ENCODE peak calls at places on chromosomes 7 and 10, in nine cellular contexts. One of them, this sample, is unnamed. For H3K36me3, the result is how much of the 10 kb centered on the place peaks cover.

GRCh38 chr10:80199828-80200227 is 5.5 kb downstream of the ANXA11 start:
- DNase-seq in heart right ventricle: no peak
- DNase-seq in CD8-positive, alpha-beta T cell: no peak
- DNase-seq in cardiac muscle cell: peak
- DNase-seq in uterus: no peak
- DNase-seq in brain microvascular endothelial cell: peak
- DNase-seq in spleen: no peak
- DNase-seq in kidney epithelial cell: no peak
- DNase-seq in K562: no peak
- DNase-seq in this sample: no peak

GRCh38 chr7:129066290-129067131 is 11.6 kb upstream of the TNPO3 start:
- DNase-seq in heart right ventricle: no peak
- DNase-seq in CD8-positive, alpha-beta T cell: no peak
- DNase-seq in cardiac muscle cell: peak
- DNase-seq in uterus: no peak
- DNase-seq in brain microvascular endothelial cell: peak
- DNase-seq in spleen: no peak
- DNase-seq in kidney epithelial cell: peak
- DNase-seq in K562: peak
- DNase-seq in this sample: no peak

GRCh38 chr10:34213193-34213804 is 601.8 kb downstream of the PARD3 start:
- DNase-seq in heart right ventricle: no peak
- DNase-seq in CD8-positive, alpha-beta T cell: no peak
- DNase-seq in cardiac muscle cell: no peak
- DNase-seq in uterus: no peak
- DNase-seq in brain microvascular endothelial cell: no peak
- DNase-seq in spleen: no peak
- DNase-seq in kidney epithelial cell: no peak
- DNase-seq in K562: no peak
- DNase-seq in this sample: no peak

GRCh38 chr10:100081075-100082001 is at the start of gene CPN1:
- DNase-seq in heart right ventricle: no peak
- DNase-seq in CD8-positive, alpha-beta T cell: no peak
- DNase-seq in cardiac muscle cell: no peak
- DNase-seq in uterus: no peak
- DNase-seq in brain microvascular endothelial cell: no peak
- DNase-seq in spleen: no peak
- DNase-seq in kidney epithelial cell: no peak
- DNase-seq in K562: no peak
- DNase-seq in this sample: no peak

GRCh38 chr7:144481863-144482262 is 78.4 kb upstream of the NOBOX start:
- DNase-seq in heart right ventricle: no peak
- DNase-seq in CD8-positive, alpha-beta T cell: no peak
- DNase-seq in cardiac muscle cell: no peak
- DNase-seq in uterus: no peak
- DNase-seq in brain microvascular endothelial cell: no peak
- DNase-seq in spleen: no peak
- DNase-seq in kidney epithelial cell: no peak
- DNase-seq in K562: no peak
- DNase-seq in this sample: no peak

GRCh38 chr7:26637610-26638009 is 226.8 kb downstream of the SKAP2 start:
- DNase-seq in heart right ventricle: no peak
- DNase-seq in CD8-positive, alpha-beta T cell: no peak
- DNase-seq in cardiac muscle cell: no peak
- DNase-seq in uterus: no peak
- DNase-seq in brain microvascular endothelial cell: no peak
- DNase-seq in spleen: no peak
- DNase-seq in kidney epithelial cell: no peak
- DNase-seq in K562: no peak
- DNase-seq in this sample: no peak

GRCh38 chr7:101804642-101805401 is 12.6 kb upstream of the CUX1 start:
- DNase-seq in heart right ventricle: no peak
- DNase-seq in CD8-positive, alpha-beta T cell: no peak
- DNase-seq in cardiac muscle cell: no peak
- DNase-seq in uterus: no peak
- DNase-seq in brain microvascular endothelial cell: no peak
- DNase-seq in spleen: peak
- DNase-seq in kidney epithelial cell: no peak
- DNase-seq in K562: peak
- DNase-seq in this sample: no peak

GRCh38 chr10:94232711-94233383 is 129.9 kb downstream of the NOC3L start:
- DNase-seq in heart right ventricle: no peak
- DNase-seq in CD8-positive, alpha-beta T cell: no peak
- DNase-seq in cardiac muscle cell: no peak
- DNase-seq in uterus: no peak
- DNase-seq in brain microvascular endothelial cell: peak
- DNase-seq in spleen: no peak
- DNase-seq in kidney epithelial cell: no peak
- DNase-seq in K562: no peak
- DNase-seq in this sample: no peak

GRCh38 chr10:105973252-105973877 is 1191.1 kb downstream of the SORCS1 start:
- DNase-seq in heart right ventricle: no peak
- DNase-seq in CD8-positive, alpha-beta T cell: no peak
- DNase-seq in cardiac muscle cell: peak
- DNase-seq in uterus: no peak
- DNase-seq in brain microvascular endothelial cell: no peak
- DNase-seq in spleen: no peak
- DNase-seq in kidney epithelial cell: no peak
- DNase-seq in K562: no peak
- DNase-seq in this sample: no peak

GRCh38 chr10:79018591-79019011 is 50.2 kb upstream of the ZMIZ1 start:
- DNase-seq in heart right ventricle: no peak
- DNase-seq in CD8-positive, alpha-beta T cell: no peak
- DNase-seq in cardiac muscle cell: peak
- DNase-seq in uterus: peak
- DNase-seq in brain microvascular endothelial cell: no peak
- DNase-seq in spleen: peak
- DNase-seq in kidney epithelial cell: no peak
- DNase-seq in K562: no peak
- DNase-seq in this sample: no peak

GRCh38 chr10:11631890-11632587 is 20.6 kb upstream of the USP6NL start:
- DNase-seq in heart right ventricle: no peak
- DNase-seq in CD8-positive, alpha-beta T cell: no peak
- DNase-seq in cardiac muscle cell: no peak
- DNase-seq in uterus: no peak
- DNase-seq in brain microvascular endothelial cell: no peak
- DNase-seq in spleen: peak
- DNase-seq in kidney epithelial cell: no peak
- DNase-seq in K562: no peak
- DNase-seq in this sample: peak

GRCh38 chr7:6235029-6235627 is 37.3 kb downstream of the CYTH3 start:
- DNase-seq in heart right ventricle: no peak
- DNase-seq in CD8-positive, alpha-beta T cell: no peak
- DNase-seq in cardiac muscle cell: no peak
- DNase-seq in uterus: no peak
- DNase-seq in brain microvascular endothelial cell: no peak
- DNase-seq in spleen: no peak
- DNase-seq in kidney epithelial cell: no peak
- DNase-seq in K562: no peak
- DNase-seq in this sample: no peak

GRCh38 chr7:156843157-156843556 is 49.8 kb downstream of the LMBR1 start:
- DNase-seq in heart right ventricle: no peak
- DNase-seq in CD8-positive, alpha-beta T cell: no peak
- DNase-seq in cardiac muscle cell: no peak
- DNase-seq in uterus: no peak
- DNase-seq in brain microvascular endothelial cell: no peak
- DNase-seq in spleen: no peak
- DNase-seq in kidney epithelial cell: no peak
- DNase-seq in K562: no peak
- DNase-seq in this sample: no peak

GRCh38 chr7:18408461-18408860 is 87.1 kb upstream of the HDAC9 start:
- DNase-seq in heart right ventricle: no peak
- DNase-seq in CD8-positive, alpha-beta T cell: no peak
- DNase-seq in cardiac muscle cell: peak
- DNase-seq in uterus: peak
- DNase-seq in brain microvascular endothelial cell: peak
- DNase-seq in spleen: no peak
- DNase-seq in kidney epithelial cell: peak
- DNase-seq in K562: no peak
- DNase-seq in this sample: no peak

GRCh38 chr10:78518224-78518623 is 484.6 kb downstream of the RPS24 start:
- DNase-seq in heart right ventricle: no peak
- DNase-seq in CD8-positive, alpha-beta T cell: no peak
- DNase-seq in cardiac muscle cell: no peak
- DNase-seq in uterus: no peak
- DNase-seq in brain microvascular endothelial cell: no peak
- DNase-seq in spleen: no peak
- DNase-seq in kidney epithelial cell: no peak
- DNase-seq in K562: no peak
- DNase-seq in this sample: no peak

GRCh38 chr7:154767194-154767593 is 235.7 kb downstream of the PAXIP1 start:
- DNase-seq in heart right ventricle: no peak
- DNase-seq in CD8-positive, alpha-beta T cell: no peak
- DNase-seq in cardiac muscle cell: no peak
- DNase-seq in uterus: no peak
- DNase-seq in brain microvascular endothelial cell: no peak
- DNase-seq in spleen: no peak
- DNase-seq in kidney epithelial cell: peak
- DNase-seq in K562: no peak
- DNase-seq in this sample: no peak

GRCh38 chr7:49137978-49138377 is 213.6 kb downstream of the CDC14C start:
- DNase-seq in heart right ventricle: no peak
- DNase-seq in CD8-positive, alpha-beta T cell: no peak
- DNase-seq in cardiac muscle cell: no peak
- DNase-seq in uterus: no peak
- DNase-seq in brain microvascular endothelial cell: no peak
- DNase-seq in spleen: no peak
- DNase-seq in kidney epithelial cell: no peak
- DNase-seq in K562: no peak
- DNase-seq in this sample: no peak

GRCh38 chr7:96899108-96899507 is 106.2 kb upstream of the DLX6 start:
- DNase-seq in heart right ventricle: no peak
- DNase-seq in CD8-positive, alpha-beta T cell: no peak
- DNase-seq in cardiac muscle cell: no peak
- DNase-seq in uterus: no peak
- DNase-seq in brain microvascular endothelial cell: no peak
- DNase-seq in spleen: no peak
- DNase-seq in kidney epithelial cell: no peak
- DNase-seq in K562: no peak
- DNase-seq in this sample: no peak

GRCh38 chr7:96903906-96904305 is 101.4 kb upstream of the DLX6 start:
- DNase-seq in heart right ventricle: no peak
- DNase-seq in CD8-positive, alpha-beta T cell: no peak
- DNase-seq in cardiac muscle cell: no peak
- DNase-seq in uterus: no peak
- DNase-seq in brain microvascular endothelial cell: no peak
- DNase-seq in spleen: no peak
- DNase-seq in kidney epithelial cell: no peak
- DNase-seq in K562: no peak
- DNase-seq in this sample: no peak

GRCh38 chr7:96901822-96902412 is 103.4 kb upstream of the DLX6 start:
- DNase-seq in heart right ventricle: no peak
- DNase-seq in CD8-positive, alpha-beta T cell: no peak
- DNase-seq in cardiac muscle cell: no peak
- DNase-seq in uterus: no peak
- DNase-seq in brain microvascular endothelial cell: no peak
- DNase-seq in spleen: no peak
- DNase-seq in kidney epithelial cell: no peak
- DNase-seq in K562: no peak
- DNase-seq in this sample: no peak
- TF ChIP-seq CTCF in heart right ventricle: no peak
- TF ChIP-seq CTCF in CD8-positive, alpha-beta T cell: no peak
- TF ChIP-seq CTCF in cardiac muscle cell: no peak
- TF ChIP-seq CTCF in uterus: no peak
- TF ChIP-seq CTCF in brain microvascular endothelial cell: no peak
- TF ChIP-seq CTCF in spleen: no peak
- TF ChIP-seq CTCF in kidney epithelial cell: no peak
- TF ChIP-seq CTCF in K562: no peak
- TF ChIP-seq CTCF in this sample: no peak

DNA sequence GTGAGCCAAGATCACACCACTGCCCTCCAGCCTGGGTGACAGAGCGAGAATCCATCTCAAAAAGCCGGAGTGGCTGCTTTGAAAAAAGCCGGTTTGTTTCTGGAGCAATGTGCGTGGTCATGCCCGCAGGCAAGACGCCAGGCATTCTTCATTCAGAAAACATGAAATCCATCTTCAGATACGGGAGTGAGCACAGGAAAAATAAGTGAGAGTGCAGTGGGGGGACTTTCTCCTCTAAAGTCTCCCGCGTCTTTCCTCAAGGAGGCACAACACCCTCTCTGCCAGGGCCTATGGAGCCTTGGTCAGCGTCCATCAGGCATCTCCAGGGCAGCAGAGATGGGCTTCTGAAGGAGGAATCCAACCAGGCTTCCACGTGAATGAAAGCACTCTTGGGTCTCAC is 62.3 kb upstream of the DGKI start:
- DNase-seq in heart right ventricle: no peak
- DNase-seq in CD8-positive, alpha-beta T cell: no peak
- DNase-seq in cardiac muscle cell: peak
- DNase-seq in uterus: peak
- DNase-seq in brain microvascular endothelial cell: no peak
- DNase-seq in spleen: no peak
- DNase-seq in kidney epithelial cell: no peak
- DNase-seq in K562: no peak
- DNase-seq in this sample: no peak
- H3K36me3 ChIP-seq in heart right ventricle: half or more
- H3K36me3 ChIP-seq in CD8-positive, alpha-beta T cell: under half
- H3K36me3 ChIP-seq in cardiac muscle cell: under half
- H3K36me3 ChIP-seq in uterus: under half
- H3K36me3 ChIP-seq in brain microvascular endothelial cell: half or more
- H3K36me3 ChIP-seq in spleen: half or more
- H3K36me3 ChIP-seq in kidney epithelial cell: under half
- H3K36me3 ChIP-seq in K562: half or more
- H3K36me3 ChIP-seq in this sample: under half

GRCh38 chr10:16992611-16993119 is 136.9 kb downstream of the CUBN start:
- DNase-seq in heart right ventricle: no peak
- DNase-seq in CD8-positive, alpha-beta T cell: no peak
- DNase-seq in cardiac muscle cell: peak
- DNase-seq in uterus: no peak
- DNase-seq in brain microvascular endothelial cell: peak
- DNase-seq in spleen: no peak
- DNase-seq in kidney epithelial cell: no peak
- DNase-seq in K562: no peak
- DNase-seq in this sample: no peak
- H3K4me3 ChIP-seq in heart right ventricle: no peak
- H3K4me3 ChIP-seq in CD8-positive, alpha-beta T cell: no peak
- H3K4me3 ChIP-seq in cardiac muscle cell: no peak
- H3K4me3 ChIP-seq in uterus: peak
- H3K4me3 ChIP-seq in brain microvascular endothelial cell: no peak
- H3K4me3 ChIP-seq in spleen: no peak
- H3K4me3 ChIP-seq in kidney epithelial cell: no peak
- H3K4me3 ChIP-seq in K562: no peak
- H3K4me3 ChIP-seq in this sample: no peak

GRCh38 chr7:115911466-115911865 is 119.1 kb downstream of the TFEC start:
- DNase-seq in heart right ventricle: no peak
- DNase-seq in CD8-positive, alpha-beta T cell: no peak
- DNase-seq in cardiac muscle cell: no peak
- DNase-seq in uterus: no peak
- DNase-seq in brain microvascular endothelial cell: peak
- DNase-seq in spleen: no peak
- DNase-seq in kidney epithelial cell: no peak
- DNase-seq in K562: no peak
- DNase-seq in this sample: no peak

GRCh38 chr7:115906690-115907089 is 123.9 kb downstream of the TFEC start:
- DNase-seq in heart right ventricle: no peak
- DNase-seq in CD8-positive, alpha-beta T cell: no peak
- DNase-seq in cardiac muscle cell: no peak
- DNase-seq in uterus: no peak
- DNase-seq in brain microvascular endothelial cell: no peak
- DNase-seq in spleen: no peak
- DNase-seq in kidney epithelial cell: no peak
- DNase-seq in K562: no peak
- DNase-seq in this sample: no peak

GRCh38 chr7:115914951-115915350 is 115.6 kb downstream of the TFEC start:
- DNase-seq in heart right ventricle: no peak
- DNase-seq in CD8-positive, alpha-beta T cell: no peak
- DNase-seq in cardiac muscle cell: no peak
- DNase-seq in uterus: no peak
- DNase-seq in brain microvascular endothelial cell: no peak
- DNase-seq in spleen: no peak
- DNase-seq in kidney epithelial cell: no peak
- DNase-seq in K562: no peak
- DNase-seq in this sample: no peak

GRCh38 chr7:115910541-115911164 is 119.9 kb downstream of the TFEC start:
- DNase-seq in heart right ventricle: no peak
- DNase-seq in CD8-positive, alpha-beta T cell: no peak
- DNase-seq in cardiac muscle cell: peak
- DNase-seq in uterus: no peak
- DNase-seq in brain microvascular endothelial cell: no peak
- DNase-seq in spleen: no peak
- DNase-seq in kidney epithelial cell: no peak
- DNase-seq in K562: no peak
- DNase-seq in this sample: no peak
- TF ChIP-seq CTCF in heart right ventricle: peak
- TF ChIP-seq CTCF in CD8-positive, alpha-beta T cell: peak
- TF ChIP-seq CTCF in cardiac muscle cell: peak
- TF ChIP-seq CTCF in uterus: peak
- TF ChIP-seq CTCF in brain microvascular endothelial cell: peak
- TF ChIP-seq CTCF in spleen: peak
- TF ChIP-seq CTCF in kidney epithelial cell: peak
- TF ChIP-seq CTCF in K562: peak
- TF ChIP-seq CTCF in this sample: peak

This sample was measured in GM06990.